ENCODE peak calls at places on chromosomes 6 and 20, in four cellular contexts. W is GM10248, S is H9, U is ovary. C is an unnamed sample.

GRCh38 chr6:35610830-35611229 is 77.9 kb downstream of the FKBP5 start:
- DNase-seq in W (no peak), S (no peak), U (no peak), C (no peak)

GRCh38 chr6:30530013-30530412 is 26.3 kb downstream of the GNL1 start:
- DNase-seq in W (no peak), S (no peak), U (no peak), C (no peak)

GRCh38 chr6:97322811-97323210 is 39.8 kb upstream of the MMS22L start:
- DNase-seq in W (no peak), S (no peak), U (no peak), C (no peak)

GRCh38 chr6:15026832-15027231 is 219.0 kb upstream of the JARID2 start:
- DNase-seq in W (no peak), S (no peak), U (no peak), C (no peak)

GRCh38 chr6:72554203-72554564 is 67.7 kb upstream of the KCNQ5 start:
- DNase-seq in W (no peak), S (no peak), U (no peak), C (no peak)

GRCh38 chr20:625360-625932 is 15.3 kb upstream of the TCF15 start:
- DNase-seq in W (no peak), S (no peak), U (no peak), C (no peak)

GRCh38 chr6:84953401-84953800 is 189.0 kb upstream of the TBX18 start:
- DNase-seq in W (no peak), S (no peak), U (no peak), C (no peak)

GRCh38 chr6:76706566-76706965 is 634.1 kb upstream of the IMPG1 start:
- DNase-seq in W (no peak), S (no peak), U (no peak), C (no peak)

GRCh38 chr6:160333841-160334240 is 14.3 kb upstream of the SLC22A3 start:
- DNase-seq in W (no peak), S (no peak), U (no peak), C (no peak)

GRCh38 chr20:58745391-58745790 is 52.8 kb downstream of the NPEPL1 start:
- DNase-seq in W (no peak), S (no peak), U (no peak), C (no peak)

GRCh38 chr6:10507715-10508114 is 13.4 kb upstream of the GCNT2 start:
- DNase-seq in W (no peak), S (no peak), U (no peak), C (no peak)

GRCh38 chr6:137874204-137875001 is 7.3 kb downstream of the TNFAIP3 start:
- DNase-seq in W (no peak), S (no peak), U (no peak), C (no peak)

GRCh38 chr6:31557443-31558317 is 10.3 kb downstream of the NFKBIL1 start:
- DNase-seq in W (no peak), S (no peak), U (no peak), C (no peak)

GRCh38 chr6:157066781-157067491 is 256.4 kb downstream of the TMEM242 start:
- DNase-seq in W (no peak), S (no peak), U (no peak), C (no peak)

GRCh38 chr6:11525468-11526155 is 11.9 kb upstream of the TMEM170B start:
- DNase-seq in W (no peak), S (no peak), U (no peak), C (no peak)

GRCh38 chr20:51354191-51354768 is 188.2 kb downstream of the NFATC2 start:
- DNase-seq in W (no peak), S (no peak), U (no peak), C (no peak)

GRCh38 chr20:35077341-35077740 is 15.3 kb downstream of the TRPC4AP start:
- DNase-seq in W (no peak), S (no peak), U (no peak), C (no peak)

GRCh38 chr6:4415549-4415948 is 280.2 kb upstream of the ECI2 start:
- DNase-seq in W (no peak), S (no peak), U (no peak), C (no peak)

GRCh38 chr20:54468082-54468481 is 7.3 kb upstream of the DOK5 start:
- DNase-seq in W (no peak), S (no peak), U (no peak), C (no peak)

GRCh38 chr6:158835616-158836221 is 16.6 kb upstream of the EZR start:
- DNase-seq in W (no peak), S (peak; percentile 79), U (peak; percentile 39), C (peak; percentile 35)

GRCh38 chr6:116629467-116630063 is 13.3 kb downstream of the RSPH4A start:
- DNase-seq in W (no peak), S (no peak), U (no peak), C (no peak)

GRCh38 chr6:31534521-31535040 is 5.8 kb downstream of the MCCD1 start:
- DNase-seq in W (no peak), S (no peak), U (no peak), C (no peak)

GRCh38 chr6:41967312-41968287 is 26.0 kb upstream of the CCND3 start:
- DNase-seq in W (no peak), S (no peak), U (no peak), C (no peak)

GRCh38 chr6:137182654-137183073 is 9.2 kb upstream of the IL22RA2 start:
- DNase-seq in W (no peak), S (no peak), U (no peak), C (no peak)

GRCh38 chr6:111118816-111119215 is 31.5 kb downstream of the SLC16A10 start:
- DNase-seq in W (no peak), S (no peak), U (no peak), C (no peak)

GRCh38 chr20:3277686-3278465 is 38.9 kb upstream of the SLC4A11 start:
- DNase-seq in W (no peak), S (no peak), U (no peak), C (no peak)

GRCh38 chr20:3275966-3276365 is 37.0 kb upstream of the SLC4A11 start:
- DNase-seq in W (no peak), S (no peak), U (no peak), C (no peak)

GRCh38 chr20:3273371-3273770 is 34.4 kb upstream of the SLC4A11 start:
- DNase-seq in W (no peak), S (no peak), U (no peak), C (no peak)

GRCh38 chr20:3275064-3275935 is 36.3 kb upstream of the SLC4A11 start:
- DNase-seq in W (no peak), S (no peak), U (no peak), C (no peak)

DNA sequence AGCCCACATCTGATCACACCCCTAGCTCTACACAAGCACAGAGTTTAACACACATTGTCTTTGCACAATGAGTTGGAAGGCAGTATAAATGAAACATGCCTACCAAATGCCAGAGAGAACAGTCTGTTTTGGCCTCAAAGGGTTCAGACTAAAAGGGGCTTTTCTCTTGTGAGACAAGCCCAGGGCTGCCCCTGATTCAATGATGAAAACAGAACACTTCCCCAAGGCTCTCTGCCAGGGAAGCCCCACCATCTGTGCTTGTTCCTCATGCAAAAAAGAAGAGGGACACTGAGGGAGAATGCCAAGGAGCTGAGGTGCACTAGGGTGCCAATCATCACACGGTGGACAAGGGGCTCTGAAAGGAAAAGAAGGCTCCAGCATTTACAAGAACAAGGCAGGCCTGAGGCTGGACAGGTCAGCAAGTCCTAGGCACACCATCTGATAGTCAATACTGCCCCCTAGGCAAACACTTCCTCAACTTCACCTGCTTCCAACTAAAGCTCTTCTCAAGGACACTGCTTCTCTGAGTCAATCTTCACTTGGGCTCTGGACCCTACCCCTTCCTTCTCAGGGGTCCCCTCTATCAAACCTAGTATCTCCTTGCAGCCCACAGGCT is 37.5 kb upstream of the SLC4A11 start:
- DNase-seq in W (peak; percentile 42), S (peak; percentile 56), U (no peak), C (no peak)
- TF ChIP-seq CTCF in W (peak; percentile 34), S (peak; percentile 71), U (no peak), C (peak; percentile 19)

GRCh38 chr20:36745927-36746659 is at the start of gene NDRG3:
- DNase-seq in W (peak; percentile 98), S (peak; percentile 97), U (peak; percentile 92), C (peak; percentile 82)

GRCh38 chr20:36742558-36742957 is 3.3 kb downstream of the NDRG3 start:
- DNase-seq in W (no peak), S (no peak), U (no peak), C (no peak)

GRCh38 chr20:36744764-36745191 is 1.1 kb downstream of the NDRG3 start:
- DNase-seq in W (no peak), S (peak; percentile 47), U (no peak), C (no peak)

GRCh38 chr20:36744243-36744642 is 1.6 kb downstream of the NDRG3 start:
- DNase-seq in W (no peak), S (no peak), U (no peak), C (no peak)

GRCh38 chr20:36745234-36745926 is 510 bp downstream of the NDRG3 start:
- DNase-seq in W (no peak), S (no peak), U (peak; percentile 49), C (no peak)
- TF ChIP-seq CTCF in W (peak; percentile 19), S (peak; percentile 20), U (no peak), C (no peak)

GRCh38 chr6:21594427-21595264 is 1.1 kb downstream of the SOX4 start:
- DNase-seq in W (peak; percentile 62), S (no peak), U (peak; percentile 62), C (peak; percentile 14)

GRCh38 chr6:21596379-21597242 is 3.1 kb downstream of the SOX4 start:
- DNase-seq in W (peak; percentile 39), S (peak; percentile 60), U (peak; percentile 81), C (no peak)

GRCh38 chr6:21593927-21594421 is 423 bp downstream of the SOX4 start:
- DNase-seq in W (no peak), S (no peak), U (peak; percentile 44), C (no peak)

GRCh38 chr6:21595951-21596378 is 2.4 kb downstream of the SOX4 start:
- DNase-seq in W (no peak), S (no peak), U (peak; percentile 53), C (no peak)

GRCh38 chr6:21595265-21595950 is 1.9 kb downstream of the SOX4 start:
- DNase-seq in W (peak; percentile 33), S (no peak), U (peak; percentile 67), C (no peak)
- TF ChIP-seq CTCF in W (no peak), S (peak; percentile 37), U (no peak), C (peak; percentile 31)

GRCh38 chr6:107656883-107657282 is 167.0 kb downstream of the SOBP start:
- DNase-seq in W (no peak), S (no peak), U (no peak), C (no peak)

GRCh38 chr6:107654736-107655135 is 164.8 kb downstream of the SOBP start:
- DNase-seq in W (no peak), S (no peak), U (no peak), C (no peak)

GRCh38 chr6:107656381-107656780 is 166.5 kb downstream of the SOBP start:
- DNase-seq in W (no peak), S (no peak), U (no peak), C (no peak)

GRCh38 chr6:107653861-107654394 is 164.0 kb downstream of the SOBP start:
- DNase-seq in W (no peak), S (no peak), U (no peak), C (no peak)

GRCh38 chr6:107655245-107655644 is 165.3 kb downstream of the SOBP start:
- DNase-seq in W (no peak), S (peak; percentile 66), U (no peak), C (no peak)
- TF ChIP-seq CTCF in W (peak; percentile 40), S (peak; percentile 82), U (no peak), C (peak; percentile 49)

C was measured in progenitor cell of endocrine pancreas.